ENCODE peak calls at places on chromosome 15, in seven cellular contexts. One of them, this sample, is unnamed.

GRCh38 chr15:73328149-73328820 is 40.5 kb downstream of the HCN4 start:
- DNase-seq in HCT116: no peak
- DNase-seq in endothelial cell of umbilical vein: no peak
- DNase-seq in HepG2: no peak
- DNase-seq in K562: no peak
- DNase-seq in H1: no peak
- DNase-seq in GM12878: no peak
- DNase-seq in this sample: no peak

GRCh38 chr15:80485370-80486164 is 81.4 kb downstream of the ARNT2 start:
- DNase-seq in HCT116: no peak
- DNase-seq in endothelial cell of umbilical vein: no peak
- DNase-seq in HepG2: peak; percentile 51
- DNase-seq in K562: no peak
- DNase-seq in H1: no peak
- DNase-seq in GM12878: no peak
- DNase-seq in this sample: no peak

GRCh38 chr15:25465835-25466234 is 27.0 kb upstream of the UBE3A start:
- DNase-seq in HCT116: no peak
- DNase-seq in endothelial cell of umbilical vein: no peak
- DNase-seq in HepG2: no peak
- DNase-seq in K562: no peak
- DNase-seq in H1: no peak
- DNase-seq in GM12878: no peak
- DNase-seq in this sample: no peak

GRCh38 chr15:63941698-63942465 is 104.4 kb downstream of the DAPK2 start:
- DNase-seq in HCT116: no peak
- DNase-seq in endothelial cell of umbilical vein: no peak
- DNase-seq in HepG2: no peak
- DNase-seq in K562: no peak
- DNase-seq in H1: no peak
- DNase-seq in GM12878: no peak
- DNase-seq in this sample: no peak

GRCh38 chr15:60551147-60551780 is 72.3 kb upstream of the ICE2 start:
- DNase-seq in HCT116: no peak
- DNase-seq in endothelial cell of umbilical vein: no peak
- DNase-seq in HepG2: no peak
- DNase-seq in K562: no peak
- DNase-seq in H1: no peak
- DNase-seq in GM12878: peak; percentile 69
- DNase-seq in this sample: no peak

GRCh38 chr15:40029979-40030893 is 8.7 kb downstream of the SRP14 start:
- DNase-seq in HCT116: no peak
- DNase-seq in endothelial cell of umbilical vein: peak; percentile 25
- DNase-seq in HepG2: peak; percentile 50
- DNase-seq in K562: peak; percentile 39
- DNase-seq in H1: no peak
- DNase-seq in GM12878: no peak
- DNase-seq in this sample: no peak

GRCh38 chr15:29183071-29183831 is 86.4 kb downstream of the NSMCE3 start:
- DNase-seq in HCT116: no peak
- DNase-seq in endothelial cell of umbilical vein: peak; percentile 48
- DNase-seq in HepG2: no peak
- DNase-seq in K562: no peak
- DNase-seq in H1: no peak
- DNase-seq in GM12878: no peak
- DNase-seq in this sample: no peak

GRCh38 chr15:31261266-31262142 is 65.1 kb upstream of the KLF13 start:
- DNase-seq in HCT116: no peak
- DNase-seq in endothelial cell of umbilical vein: no peak
- DNase-seq in HepG2: no peak
- DNase-seq in K562: no peak
- DNase-seq in H1: no peak
- DNase-seq in GM12878: no peak
- DNase-seq in this sample: no peak

GRCh38 chr15:55256281-55257013 is 33.2 kb downstream of the RAB27A start:
- DNase-seq in HCT116: no peak
- DNase-seq in endothelial cell of umbilical vein: no peak
- DNase-seq in HepG2: peak; percentile 5
- DNase-seq in K562: no peak
- DNase-seq in H1: no peak
- DNase-seq in GM12878: no peak
- DNase-seq in this sample: no peak

GRCh38 chr15:55257014-55257670 is 32.5 kb downstream of the RAB27A start:
- DNase-seq in HCT116: no peak
- DNase-seq in endothelial cell of umbilical vein: no peak
- DNase-seq in HepG2: no peak
- DNase-seq in K562: no peak
- DNase-seq in H1: no peak
- DNase-seq in GM12878: no peak
- DNase-seq in this sample: no peak

GRCh38 chr15:55253580-55253979 is 36.0 kb downstream of the RAB27A start:
- DNase-seq in HCT116: no peak
- DNase-seq in endothelial cell of umbilical vein: no peak
- DNase-seq in HepG2: no peak
- DNase-seq in K562: no peak
- DNase-seq in H1: no peak
- DNase-seq in GM12878: no peak
- DNase-seq in this sample: no peak

GRCh38 chr15:55254916-55255679 is 34.5 kb downstream of the RAB27A start:
- DNase-seq in HCT116: no peak
- DNase-seq in endothelial cell of umbilical vein: no peak
- DNase-seq in HepG2: no peak
- DNase-seq in K562: no peak
- DNase-seq in H1: no peak
- DNase-seq in GM12878: no peak
- DNase-seq in this sample: no peak

DNA sequence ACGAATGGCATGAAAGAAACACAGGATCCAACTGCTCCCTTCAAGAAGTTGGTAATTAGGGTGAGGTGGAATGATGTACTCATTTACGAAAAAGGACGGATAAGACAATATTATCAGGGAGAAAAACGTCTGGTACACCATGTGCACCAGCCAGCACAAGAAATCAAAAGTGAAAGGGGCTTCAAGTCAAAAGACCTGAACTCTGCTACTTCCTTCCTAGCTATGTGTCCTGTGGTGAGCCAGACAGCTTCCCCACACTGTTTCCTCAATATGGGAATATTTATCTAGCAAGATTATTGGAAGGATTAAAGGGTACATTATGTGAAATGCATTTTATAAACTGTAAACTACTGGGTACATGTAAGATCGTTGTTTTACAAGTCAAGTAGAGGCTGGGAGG is 33.9 kb downstream of the RAB27A start:
- DNase-seq in HCT116: no peak
- DNase-seq in endothelial cell of umbilical vein: peak; percentile 9
- DNase-seq in HepG2: no peak
- DNase-seq in K562: no peak
- DNase-seq in H1: no peak
- DNase-seq in GM12878: no peak
- DNase-seq in this sample: no peak
- TF ChIP-seq POLR2AphosphoS5 in HCT116: no peak
- TF ChIP-seq POLR2AphosphoS5 in endothelial cell of umbilical vein: no peak
- TF ChIP-seq POLR2AphosphoS5 in HepG2: no peak
- TF ChIP-seq POLR2AphosphoS5 in K562: no peak
- TF ChIP-seq POLR2AphosphoS5 in H1: no peak
- TF ChIP-seq POLR2AphosphoS5 in GM12878: no peak
- TF ChIP-seq POLR2AphosphoS5 in this sample: no peak

GRCh38 chr15:35211240-35211952 is 126.3 kb upstream of the NANOGP8 start:
- DNase-seq in HCT116: no peak
- DNase-seq in endothelial cell of umbilical vein: no peak
- DNase-seq in HepG2: no peak
- DNase-seq in K562: no peak
- DNase-seq in H1: no peak
- DNase-seq in GM12878: no peak
- DNase-seq in this sample: no peak

GRCh38 chr15:35218215-35218614 is 133.1 kb upstream of the NANOGP8 start:
- DNase-seq in HCT116: no peak
- DNase-seq in endothelial cell of umbilical vein: no peak
- DNase-seq in HepG2: peak; percentile 9
- DNase-seq in K562: no peak
- DNase-seq in H1: no peak
- DNase-seq in GM12878: no peak
- DNase-seq in this sample: no peak

GRCh38 chr15:35209838-35210237 is 124.7 kb upstream of the NANOGP8 start:
- DNase-seq in HCT116: no peak
- DNase-seq in endothelial cell of umbilical vein: no peak
- DNase-seq in HepG2: peak; percentile 89
- DNase-seq in K562: no peak
- DNase-seq in H1: no peak
- DNase-seq in GM12878: no peak
- DNase-seq in this sample: no peak

GRCh38 chr15:35210370-35210769 is 125.3 kb upstream of the NANOGP8 start:
- DNase-seq in HCT116: no peak
- DNase-seq in endothelial cell of umbilical vein: no peak
- DNase-seq in HepG2: no peak
- DNase-seq in K562: no peak
- DNase-seq in H1: no peak
- DNase-seq in GM12878: no peak
- DNase-seq in this sample: no peak

GRCh38 chr15:35215095-35215494 is 130.0 kb upstream of the NANOGP8 start:
- DNase-seq in HCT116: no peak
- DNase-seq in endothelial cell of umbilical vein: no peak
- DNase-seq in HepG2: no peak
- DNase-seq in K562: no peak
- DNase-seq in H1: no peak
- DNase-seq in GM12878: no peak
- DNase-seq in this sample: no peak
- TF ChIP-seq EZH2 in HCT116: no peak
- TF ChIP-seq EZH2 in endothelial cell of umbilical vein: no peak
- TF ChIP-seq EZH2 in HepG2: no peak
- TF ChIP-seq EZH2 in K562: no peak
- TF ChIP-seq EZH2 in H1: no peak
- TF ChIP-seq EZH2 in GM12878: no peak
- TF ChIP-seq EZH2 in this sample: no peak

GRCh38 chr15:85555875-85556617 is 175.6 kb downstream of the AKAP13 start:
- DNase-seq in HCT116: no peak
- DNase-seq in endothelial cell of umbilical vein: no peak
- DNase-seq in HepG2: no peak
- DNase-seq in K562: no peak
- DNase-seq in H1: no peak
- DNase-seq in GM12878: no peak
- DNase-seq in this sample: no peak
- H3K9me3 ChIP-seq in HCT116: no peaks in the 10 kb centered on the region
- H3K9me3 ChIP-seq in endothelial cell of umbilical vein: no peaks in the 10 kb centered on the region
- H3K9me3 ChIP-seq in HepG2: no peaks in the 10 kb centered on the region
- H3K9me3 ChIP-seq in K562: no peaks in the 10 kb centered on the region
- H3K9me3 ChIP-seq in H1: peaks cover 4% of the 10 kb centered on the region
- H3K9me3 ChIP-seq in GM12878: no peaks in the 10 kb centered on the region
- H3K9me3 ChIP-seq in this sample: no peaks in the 10 kb centered on the region

GRCh38 chr15:90223441-90224165 is 10.1 kb downstream of the CIB1 start:
- DNase-seq in HCT116: no peak
- DNase-seq in endothelial cell of umbilical vein: no peak
- DNase-seq in HepG2: no peak
- DNase-seq in K562: no peak
- DNase-seq in H1: no peak
- DNase-seq in GM12878: no peak
- DNase-seq in this sample: no peak

GRCh38 chr15:90222538-90222937 is 11.2 kb downstream of the CIB1 start:
- DNase-seq in HCT116: no peak
- DNase-seq in endothelial cell of umbilical vein: no peak
- DNase-seq in HepG2: no peak
- DNase-seq in K562: no peak
- DNase-seq in H1: no peak
- DNase-seq in GM12878: no peak
- DNase-seq in this sample: no peak

GRCh38 chr15:90217671-90218394 is 15.9 kb downstream of the CIB1 start:
- DNase-seq in HCT116: no peak
- DNase-seq in endothelial cell of umbilical vein: no peak
- DNase-seq in HepG2: no peak
- DNase-seq in K562: no peak
- DNase-seq in H1: no peak
- DNase-seq in GM12878: no peak
- DNase-seq in this sample: no peak

GRCh38 chr15:90219421-90220141 is 14.2 kb downstream of the CIB1 start:
- DNase-seq in HCT116: no peak
- DNase-seq in endothelial cell of umbilical vein: peak; percentile 20
- DNase-seq in HepG2: no peak
- DNase-seq in K562: peak; percentile 82
- DNase-seq in H1: no peak
- DNase-seq in GM12878: no peak
- DNase-seq in this sample: no peak

DNA sequence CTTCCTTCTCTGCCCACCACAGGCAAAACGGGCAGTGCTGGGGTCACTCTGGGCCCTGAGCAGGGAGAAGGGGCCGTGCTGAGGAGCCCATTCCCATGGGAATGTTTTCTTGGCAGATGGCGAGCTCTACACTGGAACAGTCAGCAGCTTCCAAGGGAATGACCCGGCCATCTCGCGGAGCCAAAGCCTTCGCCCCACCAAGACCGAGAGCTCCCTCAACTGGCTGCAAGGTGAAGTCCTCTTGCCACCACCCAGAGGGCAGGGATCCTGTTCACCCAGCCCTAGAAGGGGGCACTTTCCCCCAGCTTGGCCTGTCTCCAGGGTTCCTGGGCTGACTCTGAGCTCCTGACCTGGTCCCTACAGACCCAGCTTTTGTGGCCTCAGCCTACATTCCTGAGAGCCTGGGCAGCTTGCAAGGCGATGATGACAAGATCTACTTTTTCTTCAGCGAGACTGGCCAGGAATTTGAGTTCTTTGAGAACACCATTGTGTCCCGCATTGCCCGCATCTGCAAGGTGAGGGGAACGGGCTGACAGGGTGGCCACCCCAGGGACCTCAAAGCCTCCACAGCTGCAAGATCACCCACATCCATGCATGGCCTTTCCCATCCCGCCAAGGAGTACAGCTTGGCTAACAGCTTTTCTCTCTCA is 12.4 kb downstream of the CIB1 start:
- DNase-seq in HCT116: no peak
- DNase-seq in endothelial cell of umbilical vein: peak; percentile 70
- DNase-seq in HepG2: peak; percentile 67
- DNase-seq in K562: peak; percentile 68
- DNase-seq in H1: peak; percentile 72
- DNase-seq in GM12878: no peak
- DNase-seq in this sample: no peak
- TF ChIP-seq POLR2AphosphoS5 in HCT116: peak; percentile 28
- TF ChIP-seq POLR2AphosphoS5 in endothelial cell of umbilical vein: no peak
- TF ChIP-seq POLR2AphosphoS5 in HepG2: no peak
- TF ChIP-seq POLR2AphosphoS5 in K562: no peak
- TF ChIP-seq POLR2AphosphoS5 in H1: no peak
- TF ChIP-seq POLR2AphosphoS5 in GM12878: no peak
- TF ChIP-seq POLR2AphosphoS5 in this sample: no peak

DNA sequence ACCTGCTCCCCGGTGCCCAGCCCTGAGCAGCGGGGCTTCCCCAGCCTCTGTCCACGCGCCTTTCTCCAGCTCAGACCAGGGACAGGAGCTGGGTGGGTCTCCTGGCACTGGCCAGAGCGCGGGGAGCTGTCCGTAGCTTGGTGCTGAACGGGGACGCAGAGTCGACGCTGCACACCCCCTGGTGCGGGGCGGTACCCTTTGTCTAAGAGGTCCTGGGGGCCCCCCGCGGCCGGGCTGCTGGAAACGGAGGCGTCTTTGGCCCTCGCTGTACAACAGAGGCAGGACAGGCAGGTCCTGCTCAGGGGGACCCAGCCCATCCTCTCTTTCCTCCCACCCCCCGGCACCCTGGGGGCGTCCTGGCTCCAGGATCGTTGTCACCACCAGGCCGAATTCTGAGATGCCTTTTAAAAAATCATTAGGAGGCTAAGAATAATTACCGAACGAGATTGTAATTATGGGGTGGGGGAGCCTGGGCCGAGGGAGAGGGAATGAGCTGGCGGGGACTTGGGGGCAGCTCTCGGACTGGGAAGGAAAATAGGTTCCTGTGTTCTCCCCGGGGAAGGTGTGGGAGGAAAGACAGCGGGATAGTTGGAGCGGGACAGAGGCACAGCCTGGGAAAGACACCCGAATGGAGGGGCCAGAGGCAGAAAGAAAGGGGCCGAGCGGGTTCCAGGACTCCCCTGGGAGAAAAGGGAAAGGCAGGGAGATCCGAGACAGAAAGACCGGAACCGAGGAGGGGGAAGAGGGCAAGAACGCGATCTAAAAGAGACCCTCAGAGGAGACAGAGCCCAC is 4.1 kb upstream of the SKOR1 start:
- DNase-seq in HCT116: no peak
- DNase-seq in endothelial cell of umbilical vein: peak; percentile 47
- DNase-seq in HepG2: peak; percentile 28
- DNase-seq in K562: peak; percentile 71
- DNase-seq in H1: no peak
- DNase-seq in GM12878: no peak
- DNase-seq in this sample: no peak
- TF ChIP-seq EZH2 in HCT116: no peak
- TF ChIP-seq EZH2 in endothelial cell of umbilical vein: no peak
- TF ChIP-seq EZH2 in HepG2: no peak
- TF ChIP-seq EZH2 in K562: no peak
- TF ChIP-seq EZH2 in H1: peak; percentile 17
- TF ChIP-seq EZH2 in GM12878: no peak
- TF ChIP-seq EZH2 in this sample: no peak

This sample was measured in SK-N-MC.